ENCODE peak calls at places on chromosomes 11 and 22, in five cellular contexts. H is left ventricle myocardium inferior; Y is activated CD4-positive, alpha-beta T cell treated with anti-CD3 and anti-CD28 coated beads, Interleukin-2, amount 10 ng/mL, durations not matched to agents 7 days and 5 days; G is amniotic stem cell; L is H4. O is an unnamed sample.

GRCh38 chr22:27456696-27457503 is 344.7 kb downstream of the MN1 start:
- DNase-seq in H (no peak), Y (no peak), G (peak), L (peak), O (no peak)

GRCh38 chr22:24170189-24170588 is 11.1 kb upstream of the SUSD2 start:
- DNase-seq in H (no peak), Y (no peak), G (no peak), L (no peak), O (no peak)

GRCh38 chr11:110046759-110047386 is 46.3 kb upstream of the ZC3H12C start:
- DNase-seq in H (no peak), Y (no peak), G (no peak), L (no peak), O (no peak)

GRCh38 chr22:22745225-22746060 is 101.0 kb downstream of the GGTLC2 start:
- DNase-seq in H (no peak), Y (peak), G (no peak), L (peak), O (no peak)

GRCh38 chr22:19663821-19664325 is 50.4 kb upstream of the SEPTIN5 start:
- DNase-seq in H (peak), Y (no peak), G (no peak), L (peak), O (no peak)

GRCh38 chr22:40534379-40535188 is 101.9 kb downstream of the MRTFA start:
- DNase-seq in H (no peak), Y (no peak), G (no peak), L (peak), O (no peak)

GRCh38 chr22:22867996-22868715 is 19.5 kb upstream of the IGLL5 start:
- DNase-seq in H (no peak), Y (no peak), G (no peak), L (no peak), O (no peak)

GRCh38 chr11:96254087-96254486 is 88.9 kb downstream of the MAML2 start:
- DNase-seq in H (no peak), Y (peak), G (no peak), L (peak), O (no peak)

GRCh38 chr11:86742436-86742805 is 57.9 kb upstream of the PRSS23 start:
- DNase-seq in H (no peak), Y (no peak), G (no peak), L (no peak), O (no peak)

GRCh38 chr11:78499971-78500370 is 74.7 kb downstream of the NARS2 start:
- DNase-seq in H (no peak), Y (no peak), G (no peak), L (no peak), O (no peak)

GRCh38 chr11:25441432-25441831 is 890.5 kb upstream of the ANO3 start:
- DNase-seq in H (no peak), Y (no peak), G (no peak), L (peak), O (no peak)

GRCh38 chr11:133082453-133082781 is 449.9 kb downstream of the OPCML start:
- DNase-seq in H (peak), Y (peak), G (no peak), L (peak), O (no peak)

GRCh38 chr11:132024587-132025295 is 654.3 kb downstream of the NTM start:
- DNase-seq in H (no peak), Y (no peak), G (peak), L (no peak), O (peak)

GRCh38 chr11:112977620-112978212 is 16.5 kb downstream of the NCAM1 start:
- DNase-seq in H (no peak), Y (no peak), G (no peak), L (peak), O (no peak)

GRCh38 chr11:119169272-119169719 is 771 bp downstream of the NLRX1 start:
- DNase-seq in H (peak), Y (peak), G (no peak), L (no peak), O (peak)

GRCh38 chr11:134711008-134711407 is 299.0 kb upstream of the B3GAT1 start:
- DNase-seq in H (no peak), Y (no peak), G (no peak), L (no peak), O (no peak)

GRCh38 chr11:119339581-119340334 is 925 bp downstream of the C1QTNF5 start:
- DNase-seq in H (peak), Y (peak), G (peak), L (no peak), O (no peak)

GRCh38 chr11:125842319-125842948 is 9.3 kb downstream of the PATE4 start:
- DNase-seq in H (no peak), Y (no peak), G (no peak), L (no peak), O (no peak)

GRCh38 chr11:122661182-122661945 is 5.8 kb downstream of the UBASH3B start:
- DNase-seq in H (no peak), Y (no peak), G (peak), L (peak), O (no peak)

GRCh38 chr11:69996451-69996850 is 81.7 kb upstream of the ANO1 start:
- DNase-seq in H (no peak), Y (no peak), G (no peak), L (no peak), O (no peak)

GRCh38 chr11:60777572-60777971 is 7.6 kb upstream of the MS4A10 start:
- DNase-seq in H (peak), Y (no peak), G (no peak), L (peak), O (peak)

GRCh38 chr11:12696911-12697581 is 22.8 kb downstream of the TEAD1 start:
- DNase-seq in H (no peak), Y (no peak), G (no peak), L (no peak), O (peak)

GRCh38 chr11:132496341-132496740 is 1036.0 kb downstream of the OPCML start:
- DNase-seq in H (no peak), Y (no peak), G (no peak), L (peak), O (no peak)

GRCh38 chr22:44364750-44365118 is 52.0 kb upstream of the SHISAL1 start:
- DNase-seq in H (peak), Y (no peak), G (no peak), L (no peak), O (no peak)

GRCh38 chr22:49951001-49951677 is 9.4 kb upstream of the PIM3 start:
- DNase-seq in H (no peak), Y (peak), G (no peak), L (no peak), O (no peak)

GRCh38 chr11:16561150-16561549 is 177.3 kb upstream of the C11orf58 start:
- DNase-seq in H (no peak), Y (no peak), G (no peak), L (no peak), O (no peak)

O was measured in LoVo.